ENCODE peak calls at places on chromosomes 2 and 18, in seven cellular contexts. L is cardiac muscle cell; W is OCI-LY7; S is heart left ventricle; B is CD8-positive, alpha-beta T cell; J is glutamatergic neuron; G is chondrocyte. I is an unnamed sample.

GRCh38 chr18:13823707-13824395 is at the start of gene MC5R:
- DNase-seq in S (peak; percentile 57), G (no peak), B (peak; percentile 72), J (peak; percentile 89), W (peak; percentile 68), L (peak; percentile 84), I (peak; percentile 47)

GRCh38 chr2:102103992-102104871 is 38.3 kb upstream of the IL1R1 start:
- DNase-seq in J (no peak), S (peak; percentile 52), L (no peak), W (no peak), B (peak; percentile 38), G (no peak), I (peak; percentile 82)

GRCh38 chr2:158025263-158025996 is 76.2 kb upstream of the UPP2 start:
- DNase-seq in L (no peak), W (no peak), S (no peak), G (no peak), J (no peak), B (no peak), I (no peak)

GRCh38 chr18:9737814-9738160 is 29.7 kb downstream of the RAB31 start:
- DNase-seq in G (no peak), J (peak; percentile 56), L (no peak), B (no peak), S (no peak), W (no peak), I (no peak)

GRCh38 chr2:111954602-111955332 is 56.4 kb downstream of the MERTK start:
- DNase-seq in G (no peak), L (peak; percentile 59), S (no peak), W (no peak), B (no peak), J (no peak), I (no peak)

GRCh38 chr2:9069496-9069991 is 66.1 kb upstream of the MBOAT2 start:
- DNase-seq in G (no peak), W (no peak), L (no peak), S (no peak), B (no peak), J (no peak), I (peak; percentile 31)

GRCh38 chr2:31232586-31232985 is 1.4 kb upstream of the EHD3 start:
- DNase-seq in B (no peak), J (no peak), L (no peak), G (no peak), W (no peak), S (no peak), I (no peak)

GRCh38 chr18:79723036-79723435 is 43.4 kb downstream of the CTDP1 start:
- DNase-seq in J (no peak), S (no peak), G (no peak), B (no peak), L (no peak), W (no peak), I (no peak)

GRCh38 chr2:52070665-52071064 is 1038.7 kb upstream of the NRXN1 start:
- DNase-seq in G (no peak), B (no peak), L (no peak), W (no peak), S (no peak), J (no peak), I (no peak)

GRCh38 chr2:63840081-63840784 is 1.5 kb upstream of the UGP2 start:
- DNase-seq in L (no peak), B (no peak), S (no peak), W (peak; percentile 86), G (no peak), J (no peak), I (no peak)

GRCh38 chr18:12904012-12904516 is 20.0 kb upstream of the PTPN2 start:
- DNase-seq in W (no peak), L (no peak), J (no peak), B (no peak), G (no peak), S (peak; percentile 34), I (no peak)

GRCh38 chr2:146540271-146540932 is 1304.4 kb upstream of the ACVR2A start:
- DNase-seq in S (no peak), L (no peak), G (no peak), W (no peak), B (no peak), J (no peak), I (no peak)

GRCh38 chr2:126655066-126655465 is 892 bp upstream of the GYPC start:
- DNase-seq in G (no peak), B (no peak), J (no peak), W (no peak), S (peak; percentile 39), L (no peak), I (no peak)

GRCh38 chr2:200156140-200156858 is 150.2 kb upstream of the SPATS2L start:
- DNase-seq in L (no peak), G (no peak), B (no peak), S (no peak), J (no peak), W (no peak), I (peak; percentile 92)

GRCh38 chr2:165627463-165627862 is 158.0 kb downstream of the CSRNP3 start:
- DNase-seq in B (no peak), S (no peak), J (no peak), L (no peak), W (no peak), G (no peak), I (peak; percentile 55)

GRCh38 chr2:152241956-152242355 is 66.4 kb upstream of the STAM2 start:
- DNase-seq in B (no peak), S (no peak), G (no peak), J (no peak), W (no peak), L (no peak), I (peak; percentile 52)

GRCh38 chr2:7989823-7990222 is 692.0 kb upstream of the ID2 start:
- DNase-seq in S (no peak), B (no peak), G (no peak), L (no peak), J (no peak), W (no peak), I (no peak)

GRCh38 chr2:223580951-223581350 is 21.2 kb downstream of the SCG2 start:
- DNase-seq in W (no peak), G (no peak), L (peak; percentile 32), B (no peak), J (no peak), S (no peak), I (peak; percentile 21)
- TF ChIP-seq CTCF in W (no peak), G (no peak), L (no peak), B (no peak), J (no peak), S (no peak), I (no peak)

DNA sequence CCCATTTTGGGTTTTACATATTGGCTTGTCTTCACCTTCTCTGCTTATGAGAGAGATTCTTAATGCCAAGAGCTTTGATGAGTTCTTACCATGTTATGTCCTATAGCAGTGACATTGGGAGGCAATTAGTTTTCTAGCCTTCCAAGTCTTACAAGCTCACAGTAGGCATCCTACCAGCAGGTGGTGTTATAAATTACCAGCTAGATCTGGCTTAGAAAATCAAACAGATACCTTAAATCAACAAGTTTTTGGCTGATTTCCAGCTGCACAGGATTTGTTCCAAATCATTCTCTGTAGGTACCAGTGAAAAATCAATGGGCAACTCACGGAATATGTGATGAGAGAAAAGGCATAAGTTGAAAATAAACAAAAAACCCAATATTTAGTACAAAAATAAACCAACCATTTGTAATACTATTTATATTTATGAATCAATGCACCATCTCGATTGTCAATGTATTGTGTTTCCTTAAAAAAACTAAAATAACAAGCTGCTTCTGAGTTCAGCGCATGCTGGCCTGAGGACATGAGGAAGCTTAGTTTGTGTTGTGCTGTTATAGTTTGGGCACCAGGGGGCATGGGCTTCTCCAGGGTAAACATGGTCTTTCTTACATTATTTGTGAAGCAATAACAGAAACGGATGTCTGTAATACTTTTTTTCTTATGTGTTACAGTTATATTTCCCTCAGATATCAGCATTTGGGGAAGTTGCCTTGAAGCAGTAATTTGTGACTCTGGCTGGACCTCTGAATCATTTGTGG is 34.1 kb upstream of the NXPH2 start:
- DNase-seq in L (no peak), S (no peak), G (no peak), W (no peak), J (no peak), B (no peak), I (peak; percentile 22)
- TF ChIP-seq CTCF in L (peak; percentile 15), S (no peak), G (peak; percentile 37), W (peak; percentile 42), J (peak; percentile 47), B (no peak), I (no peak)

GRCh38 chr2:239760596-239760995 is 264.5 kb downstream of the NDUFA10 start:
- DNase-seq in G (peak; percentile 51), S (no peak), W (no peak), J (peak; percentile 0), B (no peak), L (no peak), I (no peak)

GRCh38 chr2:239757154-239757760 is 267.9 kb downstream of the NDUFA10 start:
- DNase-seq in S (no peak), B (no peak), G (no peak), L (no peak), J (no peak), W (no peak), I (no peak)

GRCh38 chr2:239753537-239753936 is 271.6 kb downstream of the NDUFA10 start:
- DNase-seq in W (no peak), J (no peak), G (no peak), S (no peak), L (no peak), B (no peak), I (no peak)

GRCh38 chr2:239758325-239758877 is 266.7 kb downstream of the NDUFA10 start:
- DNase-seq in W (no peak), B (no peak), L (no peak), G (peak; percentile 59), J (no peak), S (no peak), I (peak; percentile 62)

DNA sequence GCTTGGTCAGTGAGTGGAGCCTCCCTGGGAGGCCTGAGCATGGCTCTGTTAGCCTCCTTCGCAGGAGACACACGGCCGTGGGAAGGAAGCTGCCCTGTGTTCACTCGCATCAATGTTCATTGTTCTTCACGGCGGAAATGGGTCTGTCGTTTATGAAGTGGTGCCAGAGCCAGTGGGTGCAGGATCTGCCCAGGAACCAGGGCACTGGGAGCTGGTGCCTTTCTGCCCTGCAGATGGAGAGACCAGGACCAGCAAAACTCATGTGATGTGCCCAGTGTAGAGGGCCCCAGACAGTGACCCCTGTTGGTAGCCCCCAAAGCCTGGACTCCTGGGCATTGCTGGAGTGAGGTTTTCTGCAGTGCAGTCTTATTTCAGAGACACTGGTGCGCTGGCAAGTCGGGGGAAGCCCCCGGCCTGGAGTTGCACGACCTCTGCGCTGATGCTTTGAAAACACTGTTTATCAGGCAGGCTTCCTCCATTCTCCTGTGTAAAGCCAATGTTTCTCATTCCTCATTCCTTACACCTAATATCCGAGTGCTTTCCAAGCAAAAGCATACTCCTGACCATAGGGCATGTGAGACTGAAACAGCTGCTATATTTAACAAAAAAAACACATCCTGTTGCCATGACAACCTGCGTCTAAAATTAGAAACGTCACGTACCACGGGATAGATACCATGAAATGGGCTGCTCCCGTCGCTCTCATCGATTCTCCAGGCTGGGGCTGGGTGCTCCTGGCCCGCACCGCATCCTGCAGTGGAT is 268.6 kb downstream of the NDUFA10 start:
- DNase-seq in W (no peak), J (no peak), S (no peak), L (no peak), B (no peak), G (no peak), I (no peak)
- TF ChIP-seq CTCF in W (no peak), J (no peak), S (no peak), L (no peak), B (no peak), G (no peak), I (no peak)

GRCh38 chr2:206615417-206616089 is 26.7 kb upstream of the FAM237A start:
- DNase-seq in W (no peak), G (no peak), S (no peak), J (no peak), B (no peak), L (no peak), I (no peak)
- TF ChIP-seq CTCF in W (no peak), G (no peak), S (no peak), J (no peak), B (no peak), L (no peak), I (no peak)

I was measured in MCF 10A.